ENCODE peak calls at places on chromosomes 13 and 19, in four cellular contexts. J is CD8-positive, alpha-beta T cell; Z is mucosa of descending colon; S is colonic mucosa. R is an unnamed sample.

GRCh38 chr13:66424417-66424816 is 805.7 kb downstream of the PCDH9 start:
- DNase-seq in J (no peak), Z (no peak), S (no peak), R (no peak)

GRCh38 chr13:63435668-63436275 is 2020.1 kb upstream of the PCDH20 start:
- DNase-seq in J (no peak), Z (no peak), S (no peak), R (no peak)

GRCh38 chr13:68927387-68928026 is 1180.1 kb upstream of the ATXN8OS start:
- DNase-seq in J (no peak), Z (no peak), S (no peak), R (no peak)

GRCh38 chr19:47435196-47435595 is 15.9 kb upstream of the MEIS3 start:
- DNase-seq in J (no peak), Z (no peak), S (no peak), R (no peak)

GRCh38 chr13:26896986-26897668 is 136.5 kb upstream of the GPR12 start:
- DNase-seq in J (no peak), Z (no peak), S (no peak), R (no peak)

GRCh38 chr19:14150770-14151661 is 14.6 kb upstream of the ASF1B start:
- DNase-seq in J (no peak), Z (no peak), S (no peak), R (no peak)

GRCh38 chr19:6061420-6062130 is 48.7 kb downstream of the RFX2 start:
- DNase-seq in J (no peak), Z (peak), S (peak), R (no peak)

GRCh38 chr19:33520048-33520643 is 1.4 kb downstream of the PEPD start:
- DNase-seq in J (no peak), Z (no peak), S (no peak), R (no peak)

GRCh38 chr13:28650284-28650683 is 8.6 kb upstream of the POMP start:
- DNase-seq in J (no peak), Z (no peak), S (no peak), R (no peak)

GRCh38 chr13:30618186-30618937 is 642 bp downstream of the USPL1 start:
- DNase-seq in J (no peak), Z (peak), S (no peak), R (peak)

GRCh38 chr13:72886272-72887062 is 104.5 kb downstream of the PIBF1 start:
- DNase-seq in J (no peak), Z (no peak), S (no peak), R (no peak)

GRCh38 chr13:72651196-72651595 is 76.2 kb downstream of the MZT1 start:
- DNase-seq in J (no peak), Z (no peak), S (no peak), R (no peak)

GRCh38 chr13:91347996-91348905 is 764 bp downstream of the MIR17HG start:
- DNase-seq in J (peak), Z (peak), S (peak), R (peak)

GRCh38 chr13:67078062-67078461 is 152.1 kb downstream of the PCDH9 start:
- DNase-seq in J (no peak), Z (no peak), S (no peak), R (no peak)

GRCh38 chr13:107882708-107883560 is 332.4 kb downstream of the LIG4 start:
- DNase-seq in J (no peak), Z (no peak), S (no peak), R (no peak)

GRCh38 chr19:48041877-48042580 is 1.9 kb downstream of the CABP5 start:
- DNase-seq in J (no peak), Z (no peak), S (no peak), R (no peak)

GRCh38 chr19:15448014-15448777 is 1.6 kb downstream of the WIZ start:
- DNase-seq in J (no peak), Z (no peak), S (no peak), R (no peak)

GRCh38 chr19:15449620-15450527 is at the start of gene WIZ:
- DNase-seq in J (peak), Z (peak), S (peak), R (peak)

GRCh38 chr19:15450528-15450890 is 753 bp upstream of the WIZ start:
- DNase-seq in J (no peak), Z (no peak), S (no peak), R (no peak)

GRCh38 chr19:15447057-15447456 is 2.7 kb downstream of the WIZ start:
- DNase-seq in J (no peak), Z (no peak), S (no peak), R (no peak)

GRCh38 chr19:15448778-15449619 is 757 bp downstream of the WIZ start:
- DNase-seq in J (no peak), Z (no peak), S (no peak), R (peak)
- TF ChIP-seq CTCF in J (no peak), Z (no peak), S (no peak), R (no peak)

GRCh38 chr19:12784394-12784870 is 6.9 kb upstream of the JUNB start:
- DNase-seq in J (peak), Z (no peak), S (no peak), R (no peak)

GRCh38 chr19:12782174-12782423 is 6.7 kb upstream of the HOOK2 start:
- DNase-seq in J (no peak), Z (no peak), S (no peak), R (no peak)

GRCh38 chr19:12783226-12783848 is 7.9 kb upstream of the JUNB start:
- DNase-seq in J (peak), Z (no peak), S (no peak), R (peak)

GRCh38 chr19:12783849-12784393 is 7.4 kb upstream of the JUNB start:
- DNase-seq in J (no peak), Z (peak), S (peak), R (no peak)

GRCh38 chr19:12782424-12783225 is 7.3 kb upstream of the HOOK2 start:
- DNase-seq in J (peak), Z (peak), S (peak), R (peak)
- TF ChIP-seq CTCF in J (no peak), Z (no peak), S (no peak), R (no peak)

DNA sequence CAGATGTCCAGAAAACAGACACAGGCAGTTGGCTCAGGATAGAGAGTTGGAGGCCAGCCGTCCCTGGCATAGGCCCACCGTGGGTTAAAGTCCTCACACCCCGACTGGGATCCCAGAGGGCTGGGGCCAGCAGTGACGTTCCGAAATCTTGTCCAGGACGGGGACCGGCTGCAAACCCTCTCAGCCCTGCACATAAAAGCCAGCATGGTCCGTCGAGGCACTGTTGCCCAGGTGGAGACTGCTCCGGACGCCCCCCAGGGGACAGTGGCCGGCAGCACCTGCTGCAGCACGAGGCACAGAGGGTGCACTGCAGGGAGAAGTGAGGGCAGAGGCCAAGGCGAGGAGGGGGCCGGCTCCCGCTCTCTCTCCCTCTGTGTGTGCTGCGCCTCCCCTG is 4.3 kb upstream of the IFNL2 start:
- DNase-seq in J (no peak), Z (no peak), S (no peak), R (no peak)
- TF ChIP-seq CTCF in J (no peak), Z (no peak), S (no peak), R (no peak)

GRCh38 chr19:535017-535835 is 3.7 kb downstream of the CDC34 start:
- DNase-seq in J (no peak), Z (no peak), S (no peak), R (no peak)
- TF ChIP-seq CTCF in J (no peak), Z (no peak), S (no peak), R (no peak)

GRCh38 chr13:114093118-114093517 is 39.3 kb downstream of the RASA3 start:
- DNase-seq in J (no peak), Z (no peak), S (no peak), R (no peak)
- TF ChIP-seq CTCF in J (no peak), Z (no peak), S (no peak), R (no peak)

DNA sequence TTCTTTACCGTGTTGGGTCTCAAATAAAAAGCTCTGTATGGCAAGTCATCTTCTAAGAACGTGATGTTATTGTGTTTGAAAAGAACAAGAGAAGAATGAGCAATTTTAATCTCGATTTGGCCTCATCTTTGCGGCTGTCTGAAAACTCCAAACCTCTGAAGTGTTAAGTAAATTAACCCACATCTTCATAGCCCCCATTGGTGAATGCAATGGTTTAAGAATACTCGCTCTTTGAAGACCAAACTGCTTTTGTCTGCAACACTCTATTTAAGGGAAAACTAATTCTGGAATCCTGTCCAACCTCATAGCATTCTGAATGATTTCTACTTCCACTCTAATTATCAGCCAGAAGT is 56.9 kb upstream of the SCEL start:
- DNase-seq in J (no peak), Z (no peak), S (no peak), R (no peak)
- TF ChIP-seq CTCF in J (peak), Z (peak), S (no peak), R (no peak)